ENCODE peak calls at places on chromosome 18, in seven cellular contexts. R, L, F, I, J, Q and O are unnamed samples.
A peak's percentile ranks its signal among the peaks of the same experiment; 100 is the strongest.

GRCh38 chr18:72324677-72325076 is 219.5 kb downstream of the CBLN2 start:
- DNase-seq in F (no peak), Q (no peak), L (no peak), I (no peak), R (no peak), J (no peak), O (no peak)

GRCh38 chr18:68500551-68500950 is 214.4 kb downstream of the TMX3 start:
- DNase-seq in Q (no peak), L (peak; percentile 59), F (no peak), J (no peak), R (no peak), I (no peak), O (no peak)

GRCh38 chr18:70172225-70172624 is 33.3 kb downstream of the RTTN start:
- DNase-seq in J (peak; percentile 22), Q (no peak), L (no peak), I (no peak), R (peak; percentile 39), F (no peak), O (no peak)

GRCh38 chr18:13453714-13454113 is 235.2 kb downstream of the LDLRAD4 start:
- DNase-seq in J (no peak), Q (peak; percentile 81), I (peak; percentile 19), L (no peak), R (no peak), F (no peak), O (no peak)

GRCh38 chr18:14074187-14074586 is 58.0 kb downstream of the ZNF519 start:
- DNase-seq in J (no peak), L (peak; percentile 62), I (peak; percentile 72), F (no peak), Q (no peak), R (no peak), O (no peak)

GRCh38 chr18:22987547-22988182 is 54.5 kb downstream of the RBBP8 start:
- DNase-seq in Q (peak; percentile 2), I (no peak), R (no peak), L (no peak), J (no peak), F (no peak), O (no peak)

GRCh38 chr18:9095297-9096012 is 7.0 kb upstream of the NDUFV2 start:
- DNase-seq in R (peak; percentile 81), Q (no peak), L (no peak), I (no peak), J (peak; percentile 82), F (no peak), O (no peak)

GRCh38 chr18:28735731-28736130 is 558.8 kb upstream of the CDH2 start:
- DNase-seq in R (peak; percentile 89), L (peak; percentile 46), I (no peak), Q (peak; percentile 14), J (peak; percentile 88), F (no peak), O (no peak)

GRCh38 chr18:22110482-22110924 is 58.9 kb upstream of the GATA6 start:
- DNase-seq in I (no peak), R (no peak), L (peak; percentile 94), Q (no peak), F (no peak), J (no peak), O (no peak)

GRCh38 chr18:37435150-37435872 is 130.3 kb downstream of the CELF4 start:
- DNase-seq in L (no peak), Q (no peak), R (no peak), F (no peak), I (no peak), J (no peak), O (no peak)

GRCh38 chr18:46067431-46068007 is 4.5 kb downstream of the PSTPIP2 start:
- DNase-seq in I (no peak), J (peak; percentile 32), F (peak; percentile 19), Q (no peak), R (peak; percentile 40), L (no peak), O (no peak)

GRCh38 chr18:56447972-56448371 is 190.4 kb downstream of the TXNL1 start:
- DNase-seq in F (no peak), R (peak; percentile 25), J (no peak), I (no peak), L (no peak), Q (no peak), O (no peak)

GRCh38 chr18:61001138-61001537 is 332.1 kb upstream of the CDH20 start:
- DNase-seq in I (no peak), F (no peak), J (no peak), R (no peak), L (no peak), Q (peak; percentile 5), O (no peak)
- H2BK120ac ChIP-seq in I (no peak overlapping the region), F (no peak overlapping the region), J (no peak overlapping the region), R (no peak overlapping the region), L (no peak overlapping the region), Q (no peak overlapping the region), O (no peak overlapping the region)

GRCh38 chr18:50458366-50458765 is 83.5 kb downstream of the SKA1 start:
- DNase-seq in R (no peak), L (no peak), Q (no peak), I (no peak), J (no peak), F (no peak), O (no peak)

GRCh38 chr18:50458796-50459195 is 84.0 kb downstream of the SKA1 start:
- DNase-seq in L (no peak), J (no peak), F (no peak), I (no peak), R (no peak), Q (no peak), O (no peak)

GRCh38 chr18:50460062-50460461 is 85.2 kb downstream of the SKA1 start:
- DNase-seq in Q (no peak), J (no peak), I (no peak), R (no peak), F (no peak), L (no peak), O (no peak)

GRCh38 chr18:50461251-50461650 is 86.4 kb downstream of the SKA1 start:
- DNase-seq in I (no peak), F (no peak), Q (no peak), R (no peak), J (no peak), L (no peak), O (no peak)

GRCh38 chr18:50460691-50461090 is 85.8 kb downstream of the SKA1 start:
- DNase-seq in J (no peak), Q (no peak), I (no peak), F (no peak), R (no peak), L (no peak), O (no peak)
- H2BK120ac ChIP-seq in J (no peak overlapping the region), Q (no peak overlapping the region), I (no peak overlapping the region), F (no peak overlapping the region), R (no peak overlapping the region), L (no peak overlapping the region), O (no peak overlapping the region)

GRCh38 chr18:76453057-76453561 is 41.9 kb downstream of the ZNF516 start:
- DNase-seq in I (peak; percentile 21), Q (no peak), R (no peak), F (no peak), J (peak; percentile 3), L (no peak), O (no peak)
- H2BK120ac ChIP-seq in I (no peak overlapping the region), Q (no peak overlapping the region), R (no peak overlapping the region), F (no peak overlapping the region), J (no peak overlapping the region), L (no peak overlapping the region), O (no peak overlapping the region)

GRCh38 chr18:55095579-55095978 is 136.3 kb upstream of the CCDC68 start:
- DNase-seq in J (no peak), Q (no peak), R (no peak), L (no peak), I (no peak), F (no peak), O (no peak)

GRCh38 chr18:55093808-55094207 is 134.5 kb upstream of the CCDC68 start:
- DNase-seq in F (no peak), R (no peak), Q (no peak), L (no peak), J (no peak), I (no peak), O (no peak)

GRCh38 chr18:55100817-55101457 is 141.7 kb upstream of the CCDC68 start:
- DNase-seq in F (no peak), I (no peak), J (peak; percentile 37), L (no peak), R (peak; percentile 54), Q (peak; percentile 35), O (no peak)

GRCh38 chr18:55096261-55097026 is 137.2 kb upstream of the CCDC68 start:
- DNase-seq in L (peak; percentile 83), I (peak; percentile 64), F (no peak), Q (no peak), R (peak; percentile 72), J (peak; percentile 73), O (peak; percentile 12)

DNA sequence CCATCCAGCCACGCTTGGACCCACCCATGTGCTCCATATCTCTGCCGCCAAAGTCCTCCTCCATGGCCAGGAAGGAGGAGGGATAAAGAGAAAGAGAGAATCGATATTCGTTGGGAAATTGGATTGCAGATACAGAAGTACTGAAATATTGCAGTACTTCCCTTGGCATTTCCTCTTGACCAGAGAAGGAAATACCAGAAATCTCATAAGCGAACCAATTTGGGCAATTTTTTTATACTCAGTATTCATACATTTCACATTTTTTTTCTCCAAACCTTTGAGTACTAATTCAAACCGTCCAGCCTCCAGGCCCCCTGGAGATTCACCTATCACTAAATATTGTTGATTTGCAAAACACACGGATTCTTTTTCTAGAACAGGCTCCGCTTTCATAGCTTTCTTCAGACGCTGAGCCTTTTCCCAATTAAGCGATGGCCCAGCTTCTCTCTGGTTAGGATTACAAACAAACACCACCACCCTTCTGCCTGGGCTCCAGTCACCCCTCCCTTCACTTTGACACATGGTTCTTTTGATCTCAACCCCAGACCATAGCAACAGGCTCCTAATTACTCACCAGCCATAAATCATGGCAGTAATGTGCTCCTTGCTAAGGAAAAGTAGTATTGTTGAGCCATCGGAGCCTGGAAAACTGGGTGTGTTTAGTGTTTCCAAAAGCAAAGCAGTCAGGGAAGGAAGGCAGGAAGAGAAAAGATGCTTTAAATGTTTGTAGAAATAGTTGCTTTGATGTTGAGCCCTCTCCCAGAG is 138.3 kb upstream of the CCDC68 start:
- DNase-seq in Q (no peak), F (no peak), L (peak; percentile 43), I (no peak), R (no peak), J (peak; percentile 85), O (no peak)
- H2BK120ac ChIP-seq in Q (peak overlapping the region; percentile 95), F (no peak overlapping the region), L (no peak overlapping the region), I (no peak overlapping the region), R (no peak overlapping the region), J (peak overlapping the region; percentile 50), O (no peak overlapping the region)